ENCODE peak calls at places on chromosomes 16 and 17, in five cellular contexts. G is type B pancreatic cell, Q is upper lobe of right lung, H is AG10803, X is adrenal gland. I is an unnamed sample.

GRCh38 chr16:19745286-19746018 is 27.4 kb downstream of the IQCK start:
- DNase-seq in G (no peak), Q (no peak), H (peak; percentile 18), X (no peak), I (no peak)

GRCh38 chr17:79905832-79906231 is 66.6 kb upstream of the CBX4 start:
- DNase-seq in G (no peak), Q (no peak), H (no peak), X (no peak), I (peak; percentile 70)

GRCh38 chr17:35588196-35588920 is 1.2 kb downstream of the AP2B1 start:
- DNase-seq in G (no peak), Q (no peak), H (peak; percentile 39), X (no peak), I (peak; percentile 60)

GRCh38 chr17:75183999-75184884 is 1.5 kb upstream of the SUMO2 start:
- DNase-seq in G (no peak), Q (no peak), H (no peak), X (no peak), I (no peak)

GRCh38 chr16:66035096-66035495 is 331.4 kb upstream of the CDH5 start:
- DNase-seq in G (no peak), Q (no peak), H (no peak), X (no peak), I (no peak)

GRCh38 chr17:57666198-57666870 is 78.8 kb downstream of the CCDC182 start:
- DNase-seq in G (peak; percentile 8), Q (peak; percentile 13), H (no peak), X (peak; percentile 15), I (no peak)

GRCh38 chr17:17182601-17183136 is 23.5 kb downstream of the PLD6 start:
- DNase-seq in G (no peak), Q (no peak), H (no peak), X (no peak), I (no peak)

GRCh38 chr17:72618018-72618509 is 474.4 kb downstream of the SLC39A11 start:
- DNase-seq in G (no peak), Q (no peak), H (no peak), X (no peak), I (peak; percentile 94)

GRCh38 chr17:78882546-78883089 is 20.4 kb downstream of the CEP295NL start:
- DNase-seq in G (no peak), Q (peak; percentile 72), H (no peak), X (peak; percentile 45), I (no peak)

DNA sequence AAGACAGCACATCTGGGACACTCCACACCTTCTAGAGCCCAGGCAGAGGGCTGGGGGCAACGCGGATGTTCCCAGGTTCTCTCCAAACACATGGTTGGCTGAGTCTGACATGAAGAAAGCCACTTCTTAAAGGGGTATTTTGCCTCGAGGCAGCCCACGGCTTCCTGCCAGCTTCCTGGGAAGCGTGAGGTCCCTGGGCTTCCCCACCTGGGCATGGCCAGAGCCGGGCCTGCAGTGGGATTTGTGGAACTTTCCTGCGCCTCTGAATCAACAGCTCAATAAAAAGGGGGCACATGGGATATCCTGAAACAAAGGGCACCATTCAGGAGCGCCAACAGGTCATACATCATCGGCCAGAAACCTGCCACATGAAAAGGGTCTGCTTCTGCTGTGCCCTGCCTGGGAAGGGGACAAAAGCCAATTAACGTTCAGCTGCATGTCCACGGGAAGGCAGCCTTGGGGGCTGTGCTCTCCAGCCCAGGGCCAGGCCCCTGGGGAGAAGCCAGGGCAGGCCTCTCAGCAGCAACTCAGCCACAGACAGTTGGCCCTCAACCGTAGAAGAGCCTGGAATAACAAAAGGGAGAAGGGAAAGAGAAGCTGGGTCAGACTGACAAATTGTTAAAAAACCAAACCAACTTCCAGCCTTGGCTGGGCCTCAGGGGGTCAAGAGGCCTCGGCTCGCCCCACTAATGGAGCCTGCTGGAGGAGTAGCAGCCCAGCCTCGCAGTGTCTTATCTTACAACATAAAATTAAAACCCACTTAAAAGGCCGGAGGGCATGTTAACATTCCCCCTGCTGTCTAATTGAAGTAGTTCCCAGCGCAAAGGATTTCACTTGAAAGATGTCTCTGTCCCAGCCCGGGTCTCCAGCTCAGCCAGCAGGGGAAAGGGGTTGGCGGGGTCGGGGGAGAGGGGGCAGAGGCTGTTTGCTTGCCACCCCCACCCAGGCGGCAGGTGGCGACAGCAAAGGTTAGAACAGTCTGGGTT is 34.2 kb downstream of the TBX4 start:
- DNase-seq in G (no peak), Q (no peak), H (no peak), X (no peak), I (no peak)
- TF ChIP-seq CTCF in G (peak; percentile 60), Q (no peak), H (no peak), X (no peak), I (no peak)

DNA sequence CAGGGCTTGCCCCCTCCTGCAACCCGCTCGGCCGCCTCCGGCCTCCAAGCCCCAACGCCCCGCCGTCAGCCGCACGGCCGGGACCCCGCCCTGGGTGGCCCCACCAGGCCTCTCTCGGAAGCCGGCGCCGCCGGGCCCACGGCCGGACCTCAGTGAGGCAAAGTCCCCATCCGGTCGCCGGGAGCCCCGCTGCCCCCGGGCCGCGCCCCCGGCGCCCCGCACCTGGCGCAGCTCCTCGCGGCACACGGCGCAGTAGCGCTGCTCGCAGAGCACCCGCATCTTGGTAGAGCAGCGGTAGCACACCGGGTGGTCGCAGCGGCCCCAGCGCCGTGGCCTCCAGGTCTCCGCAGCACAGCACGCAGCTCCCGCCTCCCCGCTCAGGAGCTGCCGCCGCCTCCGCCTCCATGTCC is 314 bp downstream of the ZNF598 start:
- DNase-seq in G (no peak), Q (no peak), H (no peak), X (no peak), I (peak; percentile 37)
- TF ChIP-seq CTCF in G (no peak), Q (no peak), H (no peak), X (no peak), I (no peak)

GRCh38 chr17:42179335-42179734 is 1.6 kb downstream of the KCNH4 start:
- DNase-seq in G (no peak), Q (no peak), H (no peak), X (no peak), I (no peak)

GRCh38 chr17:42181851-42182207 is 887 bp upstream of the KCNH4 start:
- DNase-seq in G (no peak), Q (no peak), H (no peak), X (no peak), I (no peak)

GRCh38 chr17:42180411-42180921 is 476 bp downstream of the KCNH4 start:
- DNase-seq in G (no peak), Q (no peak), H (no peak), X (no peak), I (no peak)

GRCh38 chr17:42179911-42180410 is 981 bp downstream of the KCNH4 start:
- DNase-seq in G (no peak), Q (no peak), H (peak; percentile 21), X (peak; percentile 74), I (no peak)

DNA sequence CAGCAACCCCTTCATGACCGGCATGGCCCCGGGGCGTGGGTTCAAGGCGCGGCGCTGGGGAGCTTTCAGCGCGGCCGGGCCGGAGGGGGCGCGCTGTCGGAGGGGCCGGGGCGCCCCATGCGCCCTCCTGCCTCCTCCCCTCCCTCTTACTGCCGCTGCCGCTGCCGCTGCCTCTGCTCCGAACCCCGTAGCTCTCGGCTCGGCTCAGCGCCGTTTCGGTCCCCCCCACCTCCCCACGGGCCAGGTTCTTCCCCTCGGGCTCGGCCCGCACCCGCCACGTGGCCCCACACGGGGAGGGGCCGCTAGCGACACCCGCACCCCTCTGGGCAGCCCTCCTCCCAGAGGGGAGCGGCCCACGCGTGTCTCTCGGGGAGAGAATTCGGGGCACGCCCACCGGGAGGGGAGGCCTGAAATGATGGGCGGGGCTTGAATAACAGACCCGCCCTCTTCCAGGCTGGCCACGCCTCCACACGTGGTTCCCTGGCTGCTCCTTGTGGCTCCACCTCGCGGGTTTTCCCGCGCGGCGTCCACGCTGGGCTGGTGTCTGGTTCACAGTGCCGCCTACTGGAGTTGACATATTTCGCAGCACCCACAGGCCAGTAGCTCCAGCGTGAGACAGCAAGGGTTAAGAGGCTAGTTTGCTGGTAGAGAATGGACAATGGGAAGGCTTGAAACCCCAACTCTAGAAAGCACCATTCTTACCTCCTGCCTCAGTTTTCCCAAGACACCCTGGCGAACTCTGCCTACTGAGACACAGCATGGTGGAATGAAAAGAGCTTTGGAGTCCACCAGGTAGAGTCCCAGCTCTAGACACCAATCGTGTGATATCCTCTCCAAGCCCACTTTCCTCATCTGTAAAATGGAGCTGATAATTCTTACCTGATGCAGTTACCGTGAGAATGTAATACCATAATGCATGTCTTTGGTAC is at the start of gene KCNH4:
- DNase-seq in G (no peak), Q (peak; percentile 91), H (peak; percentile 58), X (peak; percentile 87), I (peak; percentile 36)
- TF ChIP-seq CTCF in G (peak; percentile 46), Q (peak; percentile 50), H (peak; percentile 48), X (peak; percentile 80), I (no peak)

DNA sequence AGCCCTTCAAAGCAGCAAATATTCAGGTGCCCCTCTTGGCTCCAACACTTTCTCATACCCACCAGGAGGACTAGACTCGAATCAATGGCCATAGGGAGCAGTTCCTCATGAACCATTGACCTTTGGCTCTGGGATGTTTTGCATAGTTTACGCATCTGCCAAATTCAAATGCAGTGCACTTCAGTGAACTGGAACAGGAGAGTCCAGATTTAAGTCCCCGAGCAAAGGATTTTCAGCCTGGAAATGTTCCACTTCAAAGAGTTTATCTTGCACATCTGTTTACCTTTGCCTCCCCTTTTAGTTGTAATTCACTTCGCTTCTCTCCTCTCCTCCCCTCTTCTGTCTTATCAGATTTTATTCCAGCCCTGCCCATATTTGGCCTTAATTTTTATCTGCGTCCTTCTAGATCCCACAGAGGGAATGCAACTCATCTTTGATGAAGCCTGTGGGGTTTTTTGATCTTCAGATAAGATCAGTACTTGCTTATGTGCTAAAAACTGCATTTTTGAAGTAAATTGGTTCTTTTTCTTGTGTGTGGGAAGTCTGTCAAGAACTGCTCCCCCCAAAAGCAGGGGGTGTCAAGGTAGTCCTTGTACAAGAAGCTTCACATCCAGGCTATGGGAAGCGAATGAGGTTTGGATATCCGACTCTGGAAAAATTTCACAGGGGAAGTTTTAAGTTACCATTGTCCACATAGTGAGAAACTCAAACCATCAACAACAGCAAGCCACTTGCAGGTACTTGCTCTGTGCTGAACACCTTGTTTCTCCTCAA is 281.6 kb downstream of the RBFOX1 start:
- DNase-seq in G (no peak), Q (no peak), H (no peak), X (no peak), I (no peak)
- TF ChIP-seq CTCF in G (no peak), Q (no peak), H (no peak), X (no peak), I (no peak)

GRCh38 chr16:57726433-57726947 is 9.1 kb upstream of the KATNB1 start:
- DNase-seq in G (no peak), Q (no peak), H (no peak), X (no peak), I (no peak)

GRCh38 chr16:57728336-57729181 is 7.0 kb upstream of the KATNB1 start:
- DNase-seq in G (no peak), Q (no peak), H (no peak), X (no peak), I (no peak)

GRCh38 chr16:57725976-57726375 is 9.6 kb upstream of the KATNB1 start:
- DNase-seq in G (no peak), Q (no peak), H (no peak), X (no peak), I (no peak)

GRCh38 chr16:57729182-57729484 is 6.4 kb upstream of the KATNB1 start:
- DNase-seq in G (no peak), Q (no peak), H (no peak), X (no peak), I (no peak)

DNA sequence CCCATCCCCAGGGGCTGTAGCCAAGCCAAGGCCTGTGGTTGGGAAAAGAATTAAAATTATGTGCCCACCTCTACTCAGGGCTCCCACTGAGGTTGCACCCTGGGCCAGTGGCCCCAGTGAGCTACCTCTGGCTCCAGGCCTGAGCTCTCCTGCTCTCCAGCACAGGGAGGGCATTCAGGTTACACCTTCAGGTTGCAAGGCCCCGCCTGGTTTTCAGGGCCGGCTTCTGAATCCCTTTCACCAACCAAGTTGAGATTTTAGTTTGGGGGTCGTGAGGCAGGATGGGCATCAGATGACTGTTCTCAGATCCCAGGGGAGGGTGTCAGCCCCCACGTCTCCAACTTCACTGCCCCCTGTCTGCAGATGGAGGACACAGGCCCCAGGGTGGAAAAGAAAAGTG is 8.0 kb upstream of the KATNB1 start:
- DNase-seq in G (no peak), Q (peak; percentile 36), H (no peak), X (no peak), I (no peak)
- TF ChIP-seq CTCF in G (no peak), Q (no peak), H (no peak), X (no peak), I (no peak)

GRCh38 chr17:42027961-42028790 is 8.3 kb downstream of the NKIRAS2 start:
- DNase-seq in G (no peak), Q (no peak), H (no peak), X (no peak), I (peak; percentile 41)
- TF ChIP-seq CTCF in G (peak; percentile 36), Q (peak; percentile 7), H (peak; percentile 20), X (no peak), I (peak; percentile 40)